ENCODE peak calls at places on chromosomes 1 and 21, in seven cellular contexts. B, J, D, X, W, M and N are unnamed samples.

GRCh38 chr1:44839561-44839960 is 3.5 kb downstream of the PTCH2 start:
- DNase-seq in W (no peak), X (no peak), B (no peak), J (no peak), M (no peak), D (no peak), N (no peak)

GRCh38 chr21:29105218-29105617 is 25.2 kb upstream of the MAP3K7CL start:
- DNase-seq in W (no peak), B (peak), X (no peak), D (no peak), J (no peak), M (no peak), N (no peak)

GRCh38 chr1:207034998-207035397 is 2.4 kb upstream of the C1orf116 start:
- DNase-seq in X (no peak), J (no peak), W (no peak), D (no peak), M (no peak), B (no peak), N (no peak)

GRCh38 chr1:241591736-241592135 is 48.4 kb downstream of the CHML start:
- DNase-seq in B (no peak), D (no peak), X (no peak), J (no peak), W (no peak), M (no peak), N (no peak)

GRCh38 chr1:178308438-178308837 is 188.3 kb downstream of the CLEC20A start:
- DNase-seq in W (no peak), J (no peak), B (no peak), M (no peak), D (no peak), X (no peak), N (no peak)

GRCh38 chr1:94863919-94864318 is 43.8 kb downstream of the SLC44A3 start:
- DNase-seq in J (peak), B (peak), D (no peak), W (no peak), M (no peak), X (peak), N (peak)

GRCh38 chr1:198171667-198172294 is 15.0 kb downstream of the NEK7 start:
- DNase-seq in B (no peak), J (no peak), X (no peak), W (no peak), M (no peak), D (no peak), N (no peak)

GRCh38 chr1:30888391-30888790 is 20.2 kb downstream of the SDC3 start:
- DNase-seq in B (no peak), M (no peak), X (no peak), J (peak), W (no peak), D (no peak), N (peak)

GRCh38 chr1:27570823-27571222 is 33.1 kb downstream of the AHDC1 start:
- DNase-seq in M (no peak), J (no peak), D (no peak), B (no peak), W (no peak), X (no peak), N (no peak)